ENCODE peak calls at places on chromosomes 6 and 20, in ten cellular contexts. G is GM10248, S is fibroblast of mammary gland, M is type B pancreatic cell, Q is progenitor cell of endocrine pancreas, T is ascending aorta, O is foreskin fibroblast, R is neural crest cell, N is H9, C is nephron progenitor cell. Y is an unnamed sample.

GRCh38 chr6:129117355-129117754 is 234.4 kb downstream of the LAMA2 start:
- DNase-seq in G (no peak), S (no peak), M (no peak), Q (no peak), T (no peak), O (no peak), R (no peak), N (no peak), C (no peak), Y (no peak)

GRCh38 chr20:51562334-51563140 is 20.0 kb upstream of the NFATC2 start:
- DNase-seq in G (peak), S (peak), M (peak), Q (peak), T (peak), O (peak), R (peak), N (peak), C (peak), Y (peak)

GRCh38 chr6:157822221-157823000 is 635 bp upstream of the SNX9 start:
- DNase-seq in G (no peak), S (no peak), M (no peak), Q (peak), T (no peak), O (peak), R (peak), N (peak), C (no peak), Y (no peak)

GRCh38 chr20:63519765-63520593 is 586 bp upstream of the PPDPF start:
- DNase-seq in G (peak), S (no peak), M (no peak), Q (peak), T (peak), O (peak), R (peak), N (peak), C (peak), Y (peak)

GRCh38 chr20:14477125-14477524 is 139.7 kb upstream of the FLRT3 start:
- DNase-seq in G (no peak), S (peak), M (no peak), Q (no peak), T (no peak), O (peak), R (no peak), N (no peak), C (no peak), Y (peak)

GRCh38 chr6:294656-295565 is 2.6 kb downstream of the DUSP22 start:
- DNase-seq in G (no peak), S (no peak), M (peak), Q (no peak), T (no peak), O (no peak), R (no peak), N (no peak), C (no peak), Y (peak)

GRCh38 chr6:153059757-153060156 is 57.2 kb upstream of the MTRF1L start:
- DNase-seq in G (peak), S (no peak), M (no peak), Q (no peak), T (no peak), O (no peak), R (no peak), N (no peak), C (no peak), Y (peak)

GRCh38 chr6:131831392-131831791 is 23.6 kb downstream of the ENPP1 start:
- DNase-seq in G (no peak), S (peak), M (no peak), Q (no peak), T (peak), O (peak), R (no peak), N (no peak), C (no peak), Y (peak)

GRCh38 chr6:166705070-166705469 is 78.0 kb upstream of the RPS6KA2 start:
- DNase-seq in G (no peak), S (peak), M (no peak), Q (no peak), T (no peak), O (no peak), R (no peak), N (no peak), C (no peak), Y (no peak)

GRCh38 chr6:34922177-34922663 is 33.2 kb downstream of the ANKS1A start:
- DNase-seq in G (no peak), S (peak), M (no peak), Q (no peak), T (no peak), O (peak), R (no peak), N (no peak), C (no peak), Y (peak)

GRCh38 chr20:54980321-54980960 is 505.0 kb downstream of the DOK5 start:
- DNase-seq in G (no peak), S (peak), M (no peak), Q (no peak), T (no peak), O (no peak), R (no peak), N (no peak), C (peak), Y (no peak)

GRCh38 chr20:45742596-45742995 is 20.4 kb downstream of the SPINT4 start:
- DNase-seq in G (no peak), S (no peak), M (no peak), Q (no peak), T (no peak), O (no peak), R (no peak), N (no peak), C (no peak), Y (no peak)

GRCh38 chr6:105485456-105485855 is 82.6 kb upstream of the PREP start:
- DNase-seq in G (no peak), S (no peak), M (no peak), Q (no peak), T (no peak), O (no peak), R (no peak), N (no peak), C (no peak), Y (no peak)

GRCh38 chr6:27591660-27592059 is 118.8 kb upstream of the ZNF184 start:
- DNase-seq in G (no peak), S (peak), M (no peak), Q (no peak), T (no peak), O (peak), R (peak), N (peak), C (peak), Y (peak)

GRCh38 chr6:3247255-3248146 is 11.2 kb upstream of the PSMG4 start:
- DNase-seq in G (no peak), S (peak), M (no peak), Q (peak), T (no peak), O (peak), R (peak), N (peak), C (peak), Y (peak)

GRCh38 chr6:123668063-123668462 is 31.3 kb upstream of the TRDN start:
- DNase-seq in G (no peak), S (no peak), M (no peak), Q (no peak), T (no peak), O (no peak), R (no peak), N (peak), C (no peak), Y (no peak)

DNA sequence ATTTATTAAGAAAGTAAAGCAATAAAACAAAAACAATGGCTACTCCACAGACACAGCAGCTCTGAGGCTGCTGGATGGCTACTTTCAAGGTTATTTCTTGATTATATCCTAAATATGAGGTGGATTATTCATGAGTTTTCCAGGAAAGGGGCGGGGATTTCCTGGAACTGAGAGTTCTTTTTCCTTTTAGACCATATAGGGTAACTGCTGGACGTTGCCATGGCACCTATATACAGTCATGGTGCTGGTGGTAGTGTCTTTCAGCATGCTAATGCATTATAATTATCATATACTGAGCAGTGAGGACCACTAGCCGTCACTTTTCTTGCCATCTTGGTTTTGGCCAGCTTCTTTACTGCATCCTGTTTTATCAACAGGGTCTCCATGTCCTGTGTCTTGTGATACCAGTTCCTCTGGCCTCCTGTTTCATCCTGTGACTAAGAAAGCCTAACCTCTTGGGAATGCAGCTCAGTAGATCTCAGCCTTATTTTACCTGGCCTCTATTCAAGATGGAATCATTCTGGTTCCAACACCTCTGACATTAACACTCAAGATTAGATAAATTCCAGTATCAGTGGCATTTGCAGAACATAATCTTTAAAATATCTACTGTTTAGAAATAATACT is 32.3 kb upstream of the TRDN start:
- DNase-seq in G (no peak), S (peak), M (no peak), Q (no peak), T (no peak), O (no peak), R (no peak), N (no peak), C (no peak), Y (no peak)
- TF ChIP-seq CTCF in G (no peak), S (no peak), M (no peak), Q (no peak), T (no peak), O (no peak), R (no peak), N (no peak), C (no peak), Y (no peak)

DNA sequence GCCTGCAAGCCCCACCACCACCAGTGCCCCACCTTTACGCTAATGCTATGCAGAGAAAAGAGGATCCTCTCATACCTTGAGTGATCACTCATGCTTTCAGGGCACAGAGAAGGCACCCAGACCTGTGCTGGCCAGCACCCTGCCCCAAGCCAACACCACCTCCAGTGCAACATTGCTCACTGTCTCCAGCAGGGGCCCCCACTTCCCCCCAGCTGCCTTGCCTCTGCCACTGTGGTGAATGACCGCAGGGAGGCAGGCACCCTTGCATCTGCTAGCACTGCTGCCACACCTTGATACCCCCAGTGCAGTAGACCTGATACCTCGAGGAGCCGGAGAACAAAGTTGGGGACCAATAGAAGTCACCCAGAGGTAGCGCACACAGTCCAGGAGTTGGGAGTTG is 139.2 kb upstream of the PLN start:
- DNase-seq in G (no peak), S (no peak), M (no peak), Q (no peak), T (no peak), O (no peak), R (no peak), N (peak), C (no peak), Y (no peak)
- TF ChIP-seq CTCF in G (no peak), S (no peak), M (no peak), Q (no peak), T (no peak), O (no peak), R (no peak), N (peak), C (no peak), Y (no peak)

GRCh38 chr6:39029156-39030011 is 19.2 kb upstream of the GLP1R start:
- DNase-seq in G (peak), S (peak), M (no peak), Q (peak), T (no peak), O (no peak), R (peak), N (peak), C (peak), Y (peak)
- TF ChIP-seq CTCF in G (peak), S (peak), M (peak), Q (peak), T (peak), O (peak), R (peak), N (peak), C (peak), Y (peak)

GRCh38 chr20:32870489-32870888 is 11.8 kb downstream of the EFCAB8 start:
- DNase-seq in G (no peak), S (no peak), M (no peak), Q (no peak), T (no peak), O (no peak), R (no peak), N (no peak), C (no peak), Y (no peak)
- TF ChIP-seq CTCF in G (no peak), S (no peak), M (no peak), Q (no peak), T (no peak), O (no peak), R (no peak), N (no peak), C (no peak), Y (no peak)

GRCh38 chr20:52748235-52748950 is 223.8 kb upstream of the TSHZ2 start:
- DNase-seq in G (no peak), S (peak), M (no peak), Q (no peak), T (no peak), O (no peak), R (no peak), N (no peak), C (no peak), Y (no peak)

GRCh38 chr20:52749020-52749419 is 223.1 kb upstream of the TSHZ2 start:
- DNase-seq in G (no peak), S (peak), M (no peak), Q (no peak), T (no peak), O (no peak), R (no peak), N (no peak), C (no peak), Y (no peak)

GRCh38 chr20:52746190-52746589 is 226.0 kb upstream of the TSHZ2 start:
- DNase-seq in G (no peak), S (no peak), M (no peak), Q (no peak), T (no peak), O (no peak), R (no peak), N (peak), C (no peak), Y (no peak)

GRCh38 chr20:52746768-52747167 is 225.4 kb upstream of the TSHZ2 start:
- DNase-seq in G (no peak), S (no peak), M (no peak), Q (no peak), T (no peak), O (no peak), R (no peak), N (no peak), C (no peak), Y (no peak)

DNA sequence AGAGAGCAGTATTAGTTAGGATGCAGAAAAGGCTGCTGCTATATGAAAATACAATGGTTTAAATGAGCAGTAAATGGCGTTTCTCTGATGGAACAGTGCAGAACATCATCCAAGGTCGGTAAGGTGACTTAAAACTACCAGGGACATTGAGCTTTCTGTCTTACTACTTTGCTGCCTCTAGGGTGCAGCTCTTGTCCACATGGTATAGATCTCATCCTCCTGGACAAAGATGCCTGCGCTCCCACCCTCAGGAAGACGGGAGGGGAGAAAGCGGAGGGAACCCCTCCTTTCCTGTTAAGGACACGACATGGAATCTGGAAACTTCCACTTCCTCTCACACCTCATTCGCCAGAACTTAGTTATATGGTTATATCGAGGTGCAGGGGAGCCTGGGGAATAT is 224.4 kb upstream of the TSHZ2 start:
- DNase-seq in G (no peak), S (peak), M (no peak), Q (no peak), T (no peak), O (no peak), R (no peak), N (peak), C (peak), Y (peak)
- TF ChIP-seq CTCF in G (peak), S (peak), M (peak), Q (peak), T (no peak), O (no peak), R (peak), N (peak), C (peak), Y (peak)

GRCh38 chr6:76682842-76683241 is 610.4 kb upstream of the IMPG1 start:
- DNase-seq in G (no peak), S (peak), M (no peak), Q (no peak), T (no peak), O (peak), R (no peak), N (no peak), C (no peak), Y (peak)

GRCh38 chr6:76681781-76682180 is 609.3 kb upstream of the IMPG1 start:
- DNase-seq in G (no peak), S (peak), M (no peak), Q (no peak), T (no peak), O (peak), R (no peak), N (no peak), C (no peak), Y (peak)

GRCh38 chr6:76683985-76684384 is 611.5 kb upstream of the IMPG1 start:
- DNase-seq in G (no peak), S (no peak), M (no peak), Q (no peak), T (no peak), O (no peak), R (no peak), N (peak), C (no peak), Y (no peak)

DNA sequence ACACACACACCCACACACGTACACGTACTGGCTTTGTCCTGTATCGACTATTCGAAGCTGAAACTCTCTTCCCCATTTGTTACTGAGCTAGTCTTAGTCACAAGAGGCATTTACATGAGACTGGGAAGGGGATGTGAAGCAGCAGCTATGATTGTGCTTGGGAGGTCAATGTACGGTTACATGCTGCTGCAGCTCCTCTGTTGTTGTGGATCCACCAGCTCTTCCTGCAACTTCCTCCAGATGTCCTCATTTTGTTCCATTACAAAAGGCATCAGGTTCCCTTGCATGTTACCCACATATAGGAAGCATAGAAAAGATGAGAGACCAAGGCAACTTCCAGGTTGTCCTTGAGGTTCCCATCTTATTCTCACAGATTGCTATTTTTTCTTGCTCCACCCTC is 612.4 kb upstream of the IMPG1 start:
- DNase-seq in G (no peak), S (peak), M (no peak), Q (no peak), T (no peak), O (peak), R (no peak), N (peak), C (no peak), Y (no peak)
- TF ChIP-seq CTCF in G (no peak), S (no peak), M (no peak), Q (no peak), T (no peak), O (no peak), R (no peak), N (peak), C (no peak), Y (no peak)

GRCh38 chr6:113853252-113853651 is 3.9 kb upstream of the MARCKS start:
- DNase-seq in G (no peak), S (no peak), M (no peak), Q (no peak), T (no peak), O (no peak), R (no peak), N (no peak), C (no peak), Y (no peak)

GRCh38 chr6:113856011-113856551 is 1.1 kb upstream of the MARCKS start:
- DNase-seq in G (peak), S (peak), M (no peak), Q (no peak), T (no peak), O (peak), R (peak), N (peak), C (peak), Y (no peak)

GRCh38 chr6:113855500-113856010 is 1.6 kb upstream of the MARCKS start:
- DNase-seq in G (peak), S (peak), M (peak), Q (no peak), T (peak), O (peak), R (peak), N (no peak), C (peak), Y (no peak)

GRCh38 chr6:113856571-113857564 is at the start of gene MARCKS:
- DNase-seq in G (peak), S (peak), M (peak), Q (peak), T (peak), O (peak), R (peak), N (peak), C (peak), Y (peak)

DNA sequence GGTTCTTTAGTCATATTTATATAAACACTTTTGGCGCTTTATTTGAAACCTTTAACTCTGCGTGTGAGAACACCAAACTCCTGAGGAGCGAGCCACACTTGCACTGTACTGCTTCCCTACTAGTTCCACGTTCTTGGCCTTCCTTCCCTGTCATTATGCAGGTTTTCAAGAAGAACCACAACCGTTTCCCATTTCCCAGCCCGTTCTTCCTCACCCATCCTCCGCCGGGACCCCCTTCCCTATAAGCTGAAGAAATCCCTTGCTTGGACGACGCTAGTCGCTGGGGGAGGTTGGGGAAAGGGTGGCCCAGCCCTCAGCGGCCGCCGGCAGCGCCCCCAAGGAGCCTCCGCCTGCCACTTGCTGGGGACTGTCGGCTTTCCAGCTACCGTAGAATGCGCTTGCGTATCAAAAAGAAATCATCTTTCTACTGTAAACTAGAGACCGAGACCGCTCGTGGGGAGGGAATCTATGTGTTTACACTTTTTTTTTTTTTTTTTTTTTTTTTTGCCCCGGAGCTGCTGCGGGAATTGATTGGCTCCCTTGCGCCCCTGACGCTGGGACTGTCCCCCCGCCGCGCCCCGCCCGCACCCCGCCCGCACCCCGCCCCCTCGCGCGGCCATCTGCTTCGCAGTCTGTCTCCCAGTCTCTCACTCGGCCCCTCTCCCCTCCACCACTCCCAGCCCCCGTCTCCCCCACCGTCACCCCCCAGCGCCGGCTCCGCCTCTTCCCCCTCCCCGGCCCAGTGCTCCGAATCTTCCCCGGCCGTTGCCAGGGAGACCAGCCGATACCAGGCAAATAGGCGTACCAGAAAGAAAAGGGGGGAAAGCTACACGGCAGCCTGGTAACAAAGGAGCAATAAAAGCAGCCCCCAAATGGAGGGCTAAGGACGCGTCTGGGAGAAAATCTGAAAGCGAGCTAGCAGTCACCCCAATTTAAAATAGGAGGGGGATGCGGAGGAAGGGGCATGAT is 2.3 kb upstream of the MARCKS start:
- DNase-seq in G (peak), S (peak), M (peak), Q (peak), T (peak), O (peak), R (peak), N (peak), C (peak), Y (no peak)
- TF ChIP-seq CTCF in G (peak), S (no peak), M (peak), Q (peak), T (peak), O (no peak), R (no peak), N (peak), C (no peak), Y (no peak)

DNA sequence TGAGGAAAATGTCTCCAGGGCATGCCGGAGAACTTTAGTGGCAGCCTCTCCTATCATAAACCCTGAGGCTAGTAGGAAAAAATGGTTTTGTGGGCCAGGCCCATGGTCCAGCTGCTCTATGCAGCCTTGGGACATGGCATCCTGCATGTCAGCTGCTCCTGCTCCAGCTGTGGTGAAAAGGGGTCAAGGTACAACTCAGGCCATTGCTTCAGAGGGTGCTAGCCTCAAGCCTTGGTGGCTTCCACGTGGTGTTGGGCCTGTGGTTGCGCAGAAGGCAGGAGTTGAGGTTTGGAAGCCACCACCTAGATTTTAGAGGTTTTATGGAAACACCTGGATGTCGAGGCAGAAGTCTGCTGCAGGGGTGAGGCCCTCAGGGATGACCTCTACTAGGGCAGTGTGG is 101.9 kb upstream of the SYNCRIP start:
- DNase-seq in G (no peak), S (no peak), M (no peak), Q (no peak), T (no peak), O (no peak), R (no peak), N (no peak), C (no peak), Y (no peak)
- TF ChIP-seq CTCF in G (no peak), S (no peak), M (no peak), Q (no peak), T (no peak), O (no peak), R (no peak), N (no peak), C (no peak), Y (no peak)